ENCODE peak calls at places on chromosomes 1 and 21, in four cellular contexts. Q is activated CD8-positive, alpha-beta T cell treated with anti-CD3 and anti-CD28 coated beads for 36 hours; S is sigmoid colon; R is psoas muscle. X is an unnamed sample.

GRCh38 chr1:204736861-204737260 is 51.3 kb upstream of the LRRN2 start:
- DNase-seq in Q (no peak), S (no peak), R (no peak), X (no peak)

GRCh38 chr1:177315270-177315669 is 144.5 kb downstream of the BRINP2 start:
- DNase-seq in Q (no peak), S (no peak), R (no peak), X (no peak)

GRCh38 chr1:42744030-42744413 is 4.0 kb upstream of the CLDN19 start:
- DNase-seq in Q (no peak), S (no peak), R (peak; percentile 9), X (no peak)

GRCh38 chr21:46096997-46097825 is 701 bp upstream of the COL6A2 start:
- DNase-seq in Q (no peak), S (peak; percentile 76), R (peak; percentile 53), X (peak; percentile 18)

GRCh38 chr1:33137800-33138199 is 44.0 kb downstream of the TRIM62 start:
- DNase-seq in Q (peak; percentile 70), S (no peak), R (peak; percentile 74), X (no peak)

GRCh38 chr1:204706838-204707509 is 21.4 kb upstream of the LRRN2 start:
- DNase-seq in Q (no peak), S (no peak), R (no peak), X (no peak)

GRCh38 chr1:102529446-102529845 is 532.7 kb upstream of the OLFM3 start:
- DNase-seq in Q (no peak), S (no peak), R (no peak), X (no peak)

GRCh38 chr1:70354332-70355110 is at the start of gene ANKRD13C:
- DNase-seq in Q (peak; percentile 96), S (peak; percentile 97), R (peak; percentile 95), X (peak; percentile 94)

GRCh38 chr1:177857285-177857684 is 112.6 kb downstream of the SEC16B start:
- DNase-seq in Q (no peak), S (no peak), R (no peak), X (no peak)

GRCh38 chr1:178143730-178144343 is 49.9 kb downstream of the RASAL2 start:
- DNase-seq in Q (no peak), S (no peak), R (no peak), X (no peak)

GRCh38 chr1:157142765-157143423 is 4.7 kb upstream of the ETV3 start:
- DNase-seq in Q (no peak), S (no peak), R (no peak), X (no peak)

GRCh38 chr1:15218287-15219279 is 28.4 kb upstream of the FHAD1 start:
- DNase-seq in Q (peak; percentile 6), S (peak; percentile 54), R (peak; percentile 6), X (no peak)

GRCh38 chr1:191608367-191608766 is 549.9 kb upstream of the RGS18 start:
- DNase-seq in Q (no peak), S (no peak), R (peak; percentile 25), X (no peak)

GRCh38 chr1:189859385-189859977 is 618.2 kb downstream of the BRINP3 start:
- DNase-seq in Q (peak; percentile 42), S (no peak), R (no peak), X (peak; percentile 20)

GRCh38 chr21:27275294-27275927 is 308.5 kb upstream of the ADAMTS5 start:
- DNase-seq in Q (no peak), S (no peak), R (no peak), X (no peak)

GRCh38 chr21:41365377-41366107 is 3.7 kb downstream of the MX2 start:
- DNase-seq in Q (no peak), S (no peak), R (no peak), X (no peak)

GRCh38 chr21:39527664-39528381 is 76.1 kb downstream of the SH3BGR start:
- DNase-seq in Q (no peak), S (no peak), R (no peak), X (no peak)

GRCh38 chr1:43902058-43902831 is 31.4 kb upstream of the ARTN start:
- DNase-seq in Q (no peak), S (no peak), R (no peak), X (no peak)

GRCh38 chr21:26165331-26165730 is 5.2 kb downstream of the APP start:
- DNase-seq in Q (no peak), S (no peak), R (no peak), X (no peak)

GRCh38 chr1:89996415-89997110 is 1.7 kb downstream of the ZNF326 start:
- DNase-seq in Q (no peak), S (no peak), R (no peak), X (no peak)

GRCh38 chr1:163174524-163175437 is 27.9 kb downstream of the RGS5 start:
- DNase-seq in Q (peak; percentile 67), S (peak; percentile 80), R (peak; percentile 75), X (peak; percentile 40)

GRCh38 chr1:168159979-168160378 is 18.8 kb upstream of the TIPRL start:
- DNase-seq in Q (no peak), S (no peak), R (no peak), X (no peak)

GRCh38 chr1:248618119-248618518 is 16.8 kb downstream of the OR2T11 start:
- DNase-seq in Q (no peak), S (no peak), R (no peak), X (no peak)

GRCh38 chr21:42479582-42479981 is 16.4 kb downstream of the RSPH1 start:
- DNase-seq in Q (no peak), S (no peak), R (no peak), X (no peak)

GRCh38 chr1:158819461-158820443 is 11.4 kb upstream of the MNDA start:
- DNase-seq in Q (peak; percentile 7), S (no peak), R (no peak), X (peak; percentile 13)

GRCh38 chr21:46605759-46606426 is 1.0 kb upstream of the S100B start:
- DNase-seq in Q (peak; percentile 67), S (no peak), R (peak; percentile 63), X (peak; percentile 72)

DNA sequence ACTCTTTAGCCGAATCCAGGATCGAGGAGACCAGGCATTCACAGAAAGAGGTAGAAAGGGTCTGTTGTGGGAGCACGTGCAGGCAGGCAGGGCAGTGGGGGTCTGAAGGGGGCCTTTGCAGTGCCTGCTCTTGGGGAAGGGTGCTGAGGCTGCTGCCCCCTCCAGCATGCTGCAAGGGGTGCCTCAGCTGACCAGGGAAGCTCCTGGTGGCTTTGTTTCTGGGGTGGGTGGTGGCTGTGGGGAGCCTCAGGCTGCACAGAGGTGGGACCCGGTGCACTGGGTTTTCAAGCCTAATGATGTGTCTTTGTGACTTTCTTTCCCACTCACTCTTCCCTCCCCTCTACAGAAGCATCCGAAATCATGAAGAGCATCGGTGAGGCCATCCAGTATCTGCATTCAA is 41.5 kb upstream of the IL19 start:
- DNase-seq in Q (no peak), S (no peak), R (no peak), X (no peak)
- TF ChIP-seq CTCF in Q (no peak), S (no peak), R (no peak), X (no peak)

GRCh38 chr21:44363278-44363677 is 9.9 kb downstream of the TRPM2 start:
- DNase-seq in Q (no peak), S (no peak), R (no peak), X (no peak)

GRCh38 chr21:44366586-44367211 is 13.3 kb downstream of the TRPM2 start:
- DNase-seq in Q (no peak), S (peak; percentile 50), R (no peak), X (no peak)

GRCh38 chr21:44365967-44366585 is 12.7 kb downstream of the TRPM2 start:
- DNase-seq in Q (no peak), S (peak; percentile 54), R (no peak), X (no peak)

GRCh38 chr21:44365251-44365966 is 12.0 kb downstream of the TRPM2 start:
- DNase-seq in Q (no peak), S (peak; percentile 56), R (no peak), X (no peak)

DNA sequence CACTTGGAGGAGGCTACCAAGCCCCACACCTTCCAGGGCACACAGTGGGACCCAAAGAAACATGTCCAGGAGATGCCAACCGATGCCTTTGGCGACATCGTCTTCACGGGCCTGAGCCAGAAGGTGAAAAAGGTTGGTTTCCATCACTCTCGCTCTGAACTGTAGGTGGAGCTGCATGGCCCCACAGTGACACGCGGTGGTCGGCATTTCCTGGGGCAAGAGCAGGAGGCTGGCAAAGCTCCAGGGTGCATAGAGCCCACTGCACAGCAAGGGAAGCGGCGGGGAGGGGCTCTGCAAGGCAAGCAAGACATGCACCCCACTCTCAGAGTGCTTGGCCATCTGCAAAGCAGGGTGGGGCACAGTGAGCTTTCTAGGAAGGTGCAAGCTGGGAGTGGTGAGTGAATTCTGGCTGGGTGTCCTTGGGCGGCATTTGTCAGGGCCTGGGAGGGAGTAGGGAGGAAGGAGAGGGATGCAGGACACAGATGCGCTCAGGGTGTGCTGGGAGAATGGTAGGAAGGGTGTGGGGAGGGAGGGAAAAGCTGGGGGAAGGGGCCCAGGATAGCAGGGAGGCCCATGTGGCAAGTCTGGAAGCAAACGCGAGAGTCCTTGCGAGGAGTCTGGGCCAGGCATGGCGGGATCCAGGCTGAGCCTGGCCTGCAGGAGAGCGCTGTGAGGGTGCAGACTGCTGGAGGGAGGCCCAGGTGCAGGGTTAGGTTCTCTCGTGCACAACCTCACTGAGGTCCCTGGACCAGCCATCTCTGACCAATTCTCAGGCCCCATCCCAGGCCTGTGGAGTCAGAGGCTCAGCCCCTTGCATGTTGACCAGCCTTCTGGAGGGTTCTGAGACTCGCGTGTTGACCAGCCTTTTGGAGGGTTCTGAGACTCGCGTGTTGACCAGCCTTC is 11.0 kb downstream of the TRPM2 start:
- DNase-seq in Q (no peak), S (peak; percentile 22), R (no peak), X (no peak)
- TF ChIP-seq CTCF in Q (no peak), S (no peak), R (no peak), X (no peak)

GRCh38 chr1:28173980-28174297 is 2.6 kb downstream of the PTAFR start:
- DNase-seq in Q (no peak), S (no peak), R (no peak), X (no peak)

GRCh38 chr1:28173151-28173979 is 3.1 kb downstream of the PTAFR start:
- DNase-seq in Q (peak; percentile 13), S (no peak), R (peak; percentile 40), X (no peak)

GRCh38 chr1:28178690-28179485 is 2.4 kb upstream of the PTAFR start:
- DNase-seq in Q (no peak), S (no peak), R (peak; percentile 28), X (no peak)

GRCh38 chr1:28180310-28181305 is 4.1 kb upstream of the PTAFR start:
- DNase-seq in Q (no peak), S (no peak), R (peak; percentile 36), X (no peak)

DNA sequence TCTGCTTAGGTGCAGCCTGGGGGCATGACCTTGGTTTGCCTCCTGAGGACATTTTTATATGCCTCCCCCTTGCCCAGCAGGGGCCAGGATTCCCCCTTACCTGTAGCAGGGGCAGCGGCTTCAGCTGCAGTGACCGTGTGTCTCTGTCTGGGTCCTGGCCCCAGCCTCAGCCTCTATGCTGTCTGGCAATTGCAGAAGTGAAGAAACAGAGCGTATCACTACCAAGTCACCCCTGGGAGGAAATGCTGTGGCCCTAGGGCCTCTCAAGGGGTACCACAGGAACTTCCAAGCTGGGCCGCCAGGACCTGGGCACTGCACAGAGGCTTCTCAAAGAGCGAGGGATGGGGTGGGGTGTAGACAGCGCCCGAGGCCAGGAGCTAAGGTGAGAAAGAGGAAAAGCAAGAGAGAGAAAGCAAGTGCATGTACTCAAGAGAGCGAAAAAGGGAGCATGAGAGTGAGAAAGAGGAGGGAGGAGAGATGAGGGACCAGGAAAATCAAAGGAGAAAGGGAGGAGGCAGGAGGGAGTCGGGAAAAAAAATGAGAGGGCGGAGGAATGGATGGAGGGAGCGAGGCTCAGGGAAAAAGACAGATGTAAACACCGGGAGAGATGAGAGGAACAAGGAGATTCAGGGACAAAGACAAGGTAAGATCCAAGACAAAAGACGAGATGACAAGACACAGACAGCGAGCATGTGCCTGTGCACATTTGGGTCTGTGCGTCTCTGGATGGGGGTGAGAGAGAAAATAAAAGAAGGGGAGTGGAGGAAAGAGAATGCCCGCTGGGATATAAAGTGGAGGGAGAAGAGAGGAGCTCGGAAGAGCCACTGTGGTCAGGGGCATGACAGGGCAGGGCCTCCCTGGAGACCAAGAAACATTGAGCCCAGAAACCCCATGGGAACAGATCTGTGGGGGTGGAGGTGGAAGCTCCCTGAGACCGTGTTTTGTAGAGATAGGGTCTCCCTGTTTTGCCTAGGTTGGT is at the start of gene PTAFR:
- DNase-seq in Q (no peak), S (no peak), R (peak; percentile 50), X (peak; percentile 63)
- TF ChIP-seq CTCF in Q (no peak), S (no peak), R (no peak), X (no peak)

GRCh38 chr21:44718571-44718970 is 7.2 kb upstream of the TSPEAR start:
- DNase-seq in Q (no peak), S (no peak), R (no peak), X (no peak)
- TF ChIP-seq CTCF in Q (no peak), S (no peak), R (no peak), X (no peak)